ENCODE peak calls at places on chromosomes 7 and 10, in six cellular contexts. One of them, this sample, is unnamed.

GRCh38 chr7:140605337-140605736 is 35.3 kb downstream of the DENND2A start:
- DNase-seq in esophagus squamous epithelium: no peak
- DNase-seq in IMR-90: peak
- DNase-seq in Peyer's patch: no peak
- DNase-seq in spleen: no peak
- DNase-seq in stomach: no peak
- DNase-seq in this sample: no peak

GRCh38 chr7:30682131-30683083 is at the start of gene CRHR2:
- DNase-seq in stomach: no peak
- DNase-seq in esophagus squamous epithelium: no peak
- DNase-seq in Peyer's patch: no peak
- DNase-seq in spleen: no peak
- DNase-seq in IMR-90: no peak
- DNase-seq in this sample: no peak

GRCh38 chr7:50552139-50552538 is 13.1 kb downstream of the DDC start:
- DNase-seq in Peyer's patch: no peak
- DNase-seq in spleen: no peak
- DNase-seq in esophagus squamous epithelium: no peak
- DNase-seq in stomach: no peak
- DNase-seq in IMR-90: no peak
- DNase-seq in this sample: no peak

GRCh38 chr10:110864662-110865140 is 7.0 kb upstream of the PDCD4 start:
- DNase-seq in esophagus squamous epithelium: no peak
- DNase-seq in spleen: no peak
- DNase-seq in stomach: no peak
- DNase-seq in Peyer's patch: no peak
- DNase-seq in IMR-90: no peak
- DNase-seq in this sample: no peak

GRCh38 chr7:135512135-135512887 is 2.4 kb upstream of the CNOT4 start:
- DNase-seq in esophagus squamous epithelium: no peak
- DNase-seq in stomach: no peak
- DNase-seq in spleen: no peak
- DNase-seq in Peyer's patch: no peak
- DNase-seq in IMR-90: peak
- DNase-seq in this sample: no peak

GRCh38 chr10:119149157-119149556 is 16.4 kb downstream of the SFXN4 start:
- DNase-seq in IMR-90: no peak
- DNase-seq in Peyer's patch: no peak
- DNase-seq in esophagus squamous epithelium: no peak
- DNase-seq in spleen: no peak
- DNase-seq in stomach: no peak
- DNase-seq in this sample: no peak

GRCh38 chr7:138303230-138304070 is 156.6 kb upstream of the TRIM24 start:
- DNase-seq in spleen: no peak
- DNase-seq in esophagus squamous epithelium: no peak
- DNase-seq in Peyer's patch: no peak
- DNase-seq in IMR-90: no peak
- DNase-seq in stomach: no peak
- DNase-seq in this sample: no peak

GRCh38 chr7:30815016-30815854 is 44.0 kb downstream of the MINDY4 start:
- DNase-seq in spleen: no peak
- DNase-seq in IMR-90: no peak
- DNase-seq in Peyer's patch: no peak
- DNase-seq in esophagus squamous epithelium: no peak
- DNase-seq in stomach: no peak
- DNase-seq in this sample: peak

GRCh38 chr7:26202019-26202985 is 757 bp downstream of the CBX3 start:
- DNase-seq in esophagus squamous epithelium: no peak
- DNase-seq in Peyer's patch: peak
- DNase-seq in spleen: peak
- DNase-seq in IMR-90: no peak
- DNase-seq in stomach: peak
- DNase-seq in this sample: peak

GRCh38 chr10:33215635-33216034 is 118.8 kb downstream of the NRP1 start:
- DNase-seq in Peyer's patch: no peak
- DNase-seq in stomach: no peak
- DNase-seq in spleen: no peak
- DNase-seq in IMR-90: no peak
- DNase-seq in esophagus squamous epithelium: no peak
- DNase-seq in this sample: no peak

GRCh38 chr10:13528138-13528874 is 508 bp downstream of the BEND7 start:
- DNase-seq in IMR-90: no peak
- DNase-seq in Peyer's patch: peak
- DNase-seq in stomach: peak
- DNase-seq in spleen: peak
- DNase-seq in esophagus squamous epithelium: no peak
- DNase-seq in this sample: no peak

GRCh38 chr10:63199716-63200115 is 66.6 kb downstream of the NRBF2 start:
- DNase-seq in esophagus squamous epithelium: no peak
- DNase-seq in stomach: no peak
- DNase-seq in IMR-90: no peak
- DNase-seq in spleen: no peak
- DNase-seq in Peyer's patch: no peak
- DNase-seq in this sample: no peak

GRCh38 chr7:111734955-111735660 is 172.8 kb upstream of the IMMP2L start:
- DNase-seq in IMR-90: no peak
- DNase-seq in esophagus squamous epithelium: no peak
- DNase-seq in spleen: no peak
- DNase-seq in stomach: no peak
- DNase-seq in Peyer's patch: no peak
- DNase-seq in this sample: no peak

GRCh38 chr7:33145174-33145573 is 15.8 kb downstream of the BBS9 start:
- DNase-seq in Peyer's patch: no peak
- DNase-seq in esophagus squamous epithelium: no peak
- DNase-seq in IMR-90: no peak
- DNase-seq in stomach: no peak
- DNase-seq in spleen: no peak
- DNase-seq in this sample: no peak

GRCh38 chr7:39971924-39972323 is 21.9 kb downstream of the CDK13 start:
- DNase-seq in Peyer's patch: no peak
- DNase-seq in esophagus squamous epithelium: no peak
- DNase-seq in stomach: no peak
- DNase-seq in spleen: no peak
- DNase-seq in IMR-90: no peak
- DNase-seq in this sample: no peak

GRCh38 chr10:1731592-1731991 is 5.7 kb downstream of the ADARB2 start:
- DNase-seq in spleen: no peak
- DNase-seq in Peyer's patch: no peak
- DNase-seq in esophagus squamous epithelium: no peak
- DNase-seq in IMR-90: no peak
- DNase-seq in stomach: no peak
- DNase-seq in this sample: no peak

GRCh38 chr7:97801108-97801507 is 69.2 kb downstream of the TAC1 start:
- DNase-seq in spleen: no peak
- DNase-seq in esophagus squamous epithelium: no peak
- DNase-seq in stomach: no peak
- DNase-seq in IMR-90: no peak
- DNase-seq in Peyer's patch: no peak
- DNase-seq in this sample: no peak
- TF ChIP-seq CTCF in spleen: no peak
- TF ChIP-seq CTCF in esophagus squamous epithelium: no peak
- TF ChIP-seq CTCF in stomach: no peak
- TF ChIP-seq CTCF in IMR-90: no peak
- TF ChIP-seq CTCF in Peyer's patch: no peak
- TF ChIP-seq CTCF in this sample: no peak

DNA sequence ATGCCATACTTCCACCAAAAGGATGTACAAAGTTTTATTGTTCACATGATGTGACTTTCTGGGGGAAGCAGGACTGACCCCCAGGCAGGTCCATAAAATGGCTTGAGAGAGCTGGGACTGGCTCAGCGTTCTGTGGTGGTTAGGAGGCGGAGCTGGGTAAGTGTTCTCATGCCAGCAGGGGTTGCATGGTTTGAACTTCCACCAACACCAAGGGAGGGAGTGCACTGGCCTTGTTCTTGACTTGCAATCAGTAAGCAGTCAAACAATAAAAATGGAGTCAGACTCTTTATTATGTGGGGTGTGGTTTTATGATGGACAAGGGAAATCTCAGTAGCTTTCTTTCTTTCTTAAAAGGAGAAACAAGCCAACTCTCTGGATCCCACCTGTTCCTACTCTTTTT is 95.4 kb upstream of the PRR15 start:
- DNase-seq in spleen: no peak
- DNase-seq in Peyer's patch: peak
- DNase-seq in IMR-90: no peak
- DNase-seq in esophagus squamous epithelium: no peak
- DNase-seq in stomach: no peak
- DNase-seq in this sample: no peak
- TF ChIP-seq POLR2A in spleen: no peak
- TF ChIP-seq POLR2A in Peyer's patch: peak
- TF ChIP-seq POLR2A in IMR-90: no peak
- TF ChIP-seq POLR2A in esophagus squamous epithelium: no peak
- TF ChIP-seq POLR2A in stomach: no peak
- TF ChIP-seq POLR2A in this sample: no peak

GRCh38 chr7:107951172-107951787 is 51.7 kb downstream of the LAMB1 start:
- DNase-seq in IMR-90: no peak
- DNase-seq in esophagus squamous epithelium: no peak
- DNase-seq in Peyer's patch: no peak
- DNase-seq in spleen: no peak
- DNase-seq in stomach: peak
- DNase-seq in this sample: no peak

GRCh38 chr7:107951896-107952295 is 51.1 kb downstream of the LAMB1 start:
- DNase-seq in spleen: no peak
- DNase-seq in Peyer's patch: no peak
- DNase-seq in esophagus squamous epithelium: no peak
- DNase-seq in stomach: no peak
- DNase-seq in IMR-90: no peak
- DNase-seq in this sample: no peak

GRCh38 chr7:107953924-107954303 is 49.0 kb downstream of the LAMB1 start:
- DNase-seq in spleen: no peak
- DNase-seq in stomach: no peak
- DNase-seq in IMR-90: peak
- DNase-seq in Peyer's patch: no peak
- DNase-seq in esophagus squamous epithelium: no peak
- DNase-seq in this sample: no peak

GRCh38 chr7:107955394-107955793 is 47.6 kb downstream of the LAMB1 start:
- DNase-seq in stomach: no peak
- DNase-seq in IMR-90: no peak
- DNase-seq in spleen: no peak
- DNase-seq in Peyer's patch: no peak
- DNase-seq in esophagus squamous epithelium: no peak
- DNase-seq in this sample: no peak

DNA sequence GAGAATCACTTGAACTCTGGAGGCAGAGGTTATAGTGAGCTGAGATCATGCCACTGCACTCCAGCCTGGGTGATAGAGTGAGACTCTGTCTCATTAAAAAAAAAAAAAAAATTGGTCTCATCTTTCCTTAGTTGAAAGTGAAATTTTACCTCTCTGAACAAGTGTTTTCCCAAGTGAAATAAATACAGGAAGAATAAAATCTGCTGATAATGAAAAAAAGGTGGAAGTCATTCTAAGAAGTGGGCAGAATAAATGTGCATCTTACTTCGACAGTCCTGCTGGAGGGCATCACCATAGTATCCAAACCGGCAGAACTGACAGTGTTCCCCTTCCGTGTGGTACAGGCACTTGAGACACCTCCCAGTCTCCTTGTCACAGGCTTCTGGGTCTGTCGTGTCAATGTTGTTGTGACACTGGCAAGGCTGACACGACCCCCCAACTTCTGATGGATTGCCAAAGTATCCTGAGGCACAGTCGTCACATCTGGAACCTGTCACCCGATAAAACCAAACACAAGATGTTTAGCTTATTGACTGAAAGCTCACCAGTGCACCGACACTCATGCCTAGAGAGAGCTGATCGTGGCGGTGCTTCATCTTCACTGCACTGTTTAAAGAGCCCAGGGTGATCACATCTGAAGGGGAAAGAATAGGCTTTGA is 49.6 kb downstream of the LAMB1 start:
- DNase-seq in spleen: no peak
- DNase-seq in stomach: no peak
- DNase-seq in esophagus squamous epithelium: no peak
- DNase-seq in IMR-90: no peak
- DNase-seq in Peyer's patch: no peak
- DNase-seq in this sample: no peak
- H3K27ac ChIP-seq in spleen: no peak
- H3K27ac ChIP-seq in stomach: no peak
- H3K27ac ChIP-seq in esophagus squamous epithelium: no peak
- H3K27ac ChIP-seq in IMR-90: peak
- H3K27ac ChIP-seq in Peyer's patch: peak
- H3K27ac ChIP-seq in this sample: no peak

GRCh38 chr10:99731296-99732032 is 463 bp downstream of the COX15 start:
- DNase-seq in Peyer's patch: no peak
- DNase-seq in spleen: no peak
- DNase-seq in esophagus squamous epithelium: no peak
- DNase-seq in stomach: no peak
- DNase-seq in IMR-90: no peak
- DNase-seq in this sample: no peak

GRCh38 chr10:99733366-99733765 is 1.3 kb downstream of the CUTC start:
- DNase-seq in spleen: no peak
- DNase-seq in stomach: no peak
- DNase-seq in IMR-90: peak
- DNase-seq in esophagus squamous epithelium: no peak
- DNase-seq in Peyer's patch: no peak
- DNase-seq in this sample: peak

GRCh38 chr10:99730026-99730425 is 1.9 kb downstream of the COX15 start:
- DNase-seq in Peyer's patch: no peak
- DNase-seq in IMR-90: peak
- DNase-seq in esophagus squamous epithelium: no peak
- DNase-seq in stomach: no peak
- DNase-seq in spleen: no peak
- DNase-seq in this sample: no peak

DNA sequence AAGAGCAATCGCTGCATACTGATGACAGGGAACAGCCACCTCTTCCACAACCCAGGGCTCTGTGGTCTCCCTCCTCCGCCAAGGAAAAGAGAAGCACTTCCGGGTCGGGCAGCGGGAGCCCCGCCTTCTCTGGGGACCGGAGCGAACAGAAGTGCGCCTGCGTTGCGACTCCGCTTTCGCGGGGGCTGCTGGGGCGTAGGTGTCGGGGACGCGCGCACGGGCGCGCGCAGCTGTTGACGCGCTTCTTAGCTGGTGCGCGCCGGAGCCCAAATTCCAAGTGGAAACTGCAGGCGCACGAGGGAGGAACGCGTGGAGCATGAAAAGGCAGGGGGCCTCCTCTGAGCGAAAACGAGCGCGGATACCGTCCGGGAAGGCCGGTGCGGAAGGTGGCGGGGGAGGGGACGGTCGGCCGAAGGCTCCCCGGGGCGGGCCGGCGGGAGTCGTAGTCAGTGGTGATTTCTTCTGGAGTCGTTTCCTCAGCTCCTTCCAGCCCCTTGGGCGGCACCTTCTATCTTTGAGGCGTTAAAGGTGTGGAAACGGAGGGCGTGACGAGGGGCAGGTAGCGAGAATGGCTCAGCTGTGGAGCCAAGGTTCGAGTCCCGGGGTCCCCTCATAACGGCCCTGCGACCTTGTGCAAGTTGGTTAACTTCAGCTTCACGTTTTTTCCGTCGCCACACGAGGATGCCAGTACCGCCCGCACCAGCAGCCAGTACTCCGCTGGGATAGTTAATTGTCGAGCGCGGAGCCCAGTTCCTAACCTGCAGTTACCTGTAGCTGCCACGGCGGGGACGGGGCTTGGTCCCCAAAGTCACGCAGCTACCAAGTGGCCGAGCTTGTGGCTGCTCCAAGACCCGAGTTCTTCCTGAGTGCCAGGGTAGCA is at the start of the genes COX15 and CUTC:
- DNase-seq in esophagus squamous epithelium: peak
- DNase-seq in IMR-90: peak
- DNase-seq in Peyer's patch: peak
- DNase-seq in stomach: peak
- DNase-seq in spleen: peak
- DNase-seq in this sample: peak
- TF ChIP-seq CTCF in esophagus squamous epithelium: peak
- TF ChIP-seq CTCF in IMR-90: peak
- TF ChIP-seq CTCF in Peyer's patch: peak
- TF ChIP-seq CTCF in stomach: peak
- TF ChIP-seq CTCF in spleen: peak
- TF ChIP-seq CTCF in this sample: peak

GRCh38 chr10:6168059-6168458 is 34.7 kb upstream of the PFKFB3 start:
- DNase-seq in esophagus squamous epithelium: no peak
- DNase-seq in IMR-90: no peak
- DNase-seq in spleen: no peak
- DNase-seq in Peyer's patch: no peak
- DNase-seq in stomach: no peak
- DNase-seq in this sample: no peak
- TF ChIP-seq POLR2A in esophagus squamous epithelium: no peak
- TF ChIP-seq POLR2A in IMR-90: no peak
- TF ChIP-seq POLR2A in spleen: no peak
- TF ChIP-seq POLR2A in Peyer's patch: no peak
- TF ChIP-seq POLR2A in stomach: no peak
- TF ChIP-seq POLR2A in this sample: no peak

This sample was measured in gastrocnemius medialis.